ENCODE peak calls at places on chromosomes 6 and 20, in six cellular contexts. One of them, this sample, is unnamed.
A peak's percentile ranks its signal among the peaks of the same experiment; 100 is the strongest.

GRCh38 chr6:141443032-141443431 is 689.7 kb upstream of the GJE1 start:
- DNase-seq in cardiac fibroblast: no peak
- DNase-seq in left ventricle myocardium superior: no peak
- DNase-seq in tibial artery: no peak
- DNase-seq in amniotic stem cell: no peak
- DNase-seq in NCI-H446: no peak
- DNase-seq in this sample: no peak

GRCh38 chr20:32988008-32988407 is 16.2 kb downstream of the SUN5 start:
- DNase-seq in cardiac fibroblast: no peak
- DNase-seq in left ventricle myocardium superior: peak; percentile 66
- DNase-seq in tibial artery: no peak
- DNase-seq in amniotic stem cell: no peak
- DNase-seq in NCI-H446: no peak
- DNase-seq in this sample: no peak

GRCh38 chr6:107534762-107535161 is 44.8 kb downstream of the SOBP start:
- DNase-seq in amniotic stem cell: no peak
- DNase-seq in left ventricle myocardium superior: no peak
- DNase-seq in tibial artery: no peak
- DNase-seq in NCI-H446: no peak
- DNase-seq in cardiac fibroblast: no peak
- DNase-seq in this sample: no peak

GRCh38 chr20:59776626-59777320 is 156.7 kb downstream of the SYCP2 start:
- DNase-seq in cardiac fibroblast: no peak
- DNase-seq in left ventricle myocardium superior: no peak
- DNase-seq in tibial artery: peak; percentile 29
- DNase-seq in amniotic stem cell: no peak
- DNase-seq in NCI-H446: no peak
- DNase-seq in this sample: no peak

GRCh38 chr6:142155895-142156757 is 9.1 kb downstream of the VTA1 start:
- DNase-seq in amniotic stem cell: no peak
- DNase-seq in NCI-H446: no peak
- DNase-seq in tibial artery: no peak
- DNase-seq in left ventricle myocardium superior: no peak
- DNase-seq in cardiac fibroblast: peak; percentile 61
- DNase-seq in this sample: no peak

GRCh38 chr6:71077655-71078054 is 120.8 kb upstream of the B3GAT2 start:
- DNase-seq in cardiac fibroblast: no peak
- DNase-seq in amniotic stem cell: no peak
- DNase-seq in NCI-H446: no peak
- DNase-seq in tibial artery: no peak
- DNase-seq in left ventricle myocardium superior: no peak
- DNase-seq in this sample: no peak

GRCh38 chr20:50027611-50028105 is 44.9 kb downstream of the SNAI1 start:
- DNase-seq in tibial artery: peak; percentile 94
- DNase-seq in NCI-H446: no peak
- DNase-seq in cardiac fibroblast: peak; percentile 92
- DNase-seq in left ventricle myocardium superior: peak; percentile 88
- DNase-seq in amniotic stem cell: peak; percentile 76
- DNase-seq in this sample: peak; percentile 84

GRCh38 chr6:76682842-76683241 is 610.4 kb upstream of the IMPG1 start:
- DNase-seq in left ventricle myocardium superior: no peak
- DNase-seq in cardiac fibroblast: peak; percentile 43
- DNase-seq in tibial artery: no peak
- DNase-seq in NCI-H446: no peak
- DNase-seq in amniotic stem cell: no peak
- DNase-seq in this sample: no peak

GRCh38 chr20:20668639-20669038 is 43.8 kb downstream of the RALGAPA2 start:
- DNase-seq in cardiac fibroblast: no peak
- DNase-seq in left ventricle myocardium superior: no peak
- DNase-seq in amniotic stem cell: no peak
- DNase-seq in NCI-H446: no peak
- DNase-seq in tibial artery: no peak
- DNase-seq in this sample: no peak

GRCh38 chr6:21180155-21180554 is 413.4 kb upstream of the SOX4 start:
- DNase-seq in NCI-H446: no peak
- DNase-seq in cardiac fibroblast: no peak
- DNase-seq in amniotic stem cell: no peak
- DNase-seq in left ventricle myocardium superior: no peak
- DNase-seq in tibial artery: no peak
- DNase-seq in this sample: no peak

GRCh38 chr6:14621518-14621917 is 503.9 kb downstream of the CD83 start:
- DNase-seq in tibial artery: no peak
- DNase-seq in cardiac fibroblast: peak; percentile 9
- DNase-seq in NCI-H446: no peak
- DNase-seq in left ventricle myocardium superior: no peak
- DNase-seq in amniotic stem cell: no peak
- DNase-seq in this sample: no peak

GRCh38 chr6:32627831-32628230 is 9.4 kb upstream of the HLA-DQA1 start:
- DNase-seq in NCI-H446: no peak
- DNase-seq in cardiac fibroblast: peak; percentile 38
- DNase-seq in tibial artery: no peak
- DNase-seq in left ventricle myocardium superior: no peak
- DNase-seq in amniotic stem cell: no peak
- DNase-seq in this sample: peak; percentile 47

GRCh38 chr6:118881440-118882313 is 12.3 kb upstream of the ASF1A start:
- DNase-seq in left ventricle myocardium superior: no peak
- DNase-seq in cardiac fibroblast: no peak
- DNase-seq in amniotic stem cell: no peak
- DNase-seq in NCI-H446: no peak
- DNase-seq in tibial artery: no peak
- DNase-seq in this sample: no peak

GRCh38 chr6:46217671-46218131 is 46.9 kb upstream of the ENPP5 start:
- DNase-seq in tibial artery: peak; percentile 89
- DNase-seq in cardiac fibroblast: peak; percentile 68
- DNase-seq in left ventricle myocardium superior: peak; percentile 42
- DNase-seq in NCI-H446: no peak
- DNase-seq in amniotic stem cell: no peak
- DNase-seq in this sample: no peak

GRCh38 chr6:96015791-96016776 is at the start of gene FUT9:
- DNase-seq in cardiac fibroblast: no peak
- DNase-seq in tibial artery: peak; percentile 56
- DNase-seq in left ventricle myocardium superior: no peak
- DNase-seq in NCI-H446: peak; percentile 95
- DNase-seq in amniotic stem cell: no peak
- DNase-seq in this sample: peak; percentile 30

GRCh38 chr6:10837692-10837996 is 695 bp downstream of the MAK start:
- DNase-seq in left ventricle myocardium superior: no peak
- DNase-seq in amniotic stem cell: no peak
- DNase-seq in NCI-H446: no peak
- DNase-seq in tibial artery: no peak
- DNase-seq in cardiac fibroblast: peak; percentile 22
- DNase-seq in this sample: no peak

GRCh38 chr6:83974409-83975050 is 59.0 kb upstream of the MRAP2 start:
- DNase-seq in tibial artery: no peak
- DNase-seq in left ventricle myocardium superior: no peak
- DNase-seq in amniotic stem cell: no peak
- DNase-seq in cardiac fibroblast: no peak
- DNase-seq in NCI-H446: no peak
- DNase-seq in this sample: no peak

GRCh38 chr20:55584964-55585363 is 420.4 kb downstream of the CBLN4 start:
- DNase-seq in NCI-H446: no peak
- DNase-seq in amniotic stem cell: no peak
- DNase-seq in tibial artery: no peak
- DNase-seq in left ventricle myocardium superior: no peak
- DNase-seq in cardiac fibroblast: no peak
- DNase-seq in this sample: no peak

GRCh38 chr6:24330137-24330732 is 27.6 kb downstream of the DCDC2 start:
- DNase-seq in cardiac fibroblast: no peak
- DNase-seq in NCI-H446: no peak
- DNase-seq in left ventricle myocardium superior: no peak
- DNase-seq in amniotic stem cell: no peak
- DNase-seq in tibial artery: no peak
- DNase-seq in this sample: no peak

GRCh38 chr6:39451831-39452230 is 129.3 kb upstream of the KCNK16 start:
- DNase-seq in left ventricle myocardium superior: no peak
- DNase-seq in cardiac fibroblast: peak; percentile 12
- DNase-seq in tibial artery: no peak
- DNase-seq in amniotic stem cell: no peak
- DNase-seq in NCI-H446: no peak
- DNase-seq in this sample: no peak

GRCh38 chr6:89941031-89941775 is 46.9 kb downstream of the GJA10 start:
- DNase-seq in NCI-H446: no peak
- DNase-seq in cardiac fibroblast: no peak
- DNase-seq in tibial artery: no peak
- DNase-seq in amniotic stem cell: no peak
- DNase-seq in left ventricle myocardium superior: peak; percentile 46
- DNase-seq in this sample: no peak

GRCh38 chr6:147986891-147987290 is 355.7 kb upstream of the SASH1 start:
- DNase-seq in cardiac fibroblast: no peak
- DNase-seq in amniotic stem cell: no peak
- DNase-seq in tibial artery: no peak
- DNase-seq in NCI-H446: no peak
- DNase-seq in left ventricle myocardium superior: no peak
- DNase-seq in this sample: no peak

GRCh38 chr6:71982385-71982784 is 96.0 kb downstream of the RIMS1 start:
- DNase-seq in cardiac fibroblast: no peak
- DNase-seq in NCI-H446: no peak
- DNase-seq in tibial artery: no peak
- DNase-seq in left ventricle myocardium superior: no peak
- DNase-seq in amniotic stem cell: no peak
- DNase-seq in this sample: no peak

GRCh38 chr20:63808964-63809674 is 21.9 kb downstream of the ZBTB46 start:
- DNase-seq in left ventricle myocardium superior: no peak
- DNase-seq in cardiac fibroblast: no peak
- DNase-seq in amniotic stem cell: no peak
- DNase-seq in NCI-H446: no peak
- DNase-seq in tibial artery: no peak
- DNase-seq in this sample: no peak

GRCh38 chr6:74964871-74965441 is 240.9 kb downstream of the COL12A1 start:
- DNase-seq in NCI-H446: no peak
- DNase-seq in cardiac fibroblast: no peak
- DNase-seq in tibial artery: no peak
- DNase-seq in amniotic stem cell: no peak
- DNase-seq in left ventricle myocardium superior: no peak
- DNase-seq in this sample: no peak

GRCh38 chr6:37029249-37029959 is 23.9 kb downstream of the FGD2 start:
- DNase-seq in left ventricle myocardium superior: peak; percentile 81
- DNase-seq in NCI-H446: no peak
- DNase-seq in cardiac fibroblast: peak; percentile 89
- DNase-seq in amniotic stem cell: peak; percentile 60
- DNase-seq in tibial artery: peak; percentile 80
- DNase-seq in this sample: peak; percentile 93

GRCh38 chr6:34182751-34183531 is 37.1 kb upstream of the GRM4 start:
- DNase-seq in amniotic stem cell: no peak
- DNase-seq in NCI-H446: no peak
- DNase-seq in left ventricle myocardium superior: no peak
- DNase-seq in cardiac fibroblast: no peak
- DNase-seq in tibial artery: no peak
- DNase-seq in this sample: no peak

GRCh38 chr20:21101453-21102251 is 4.5 kb downstream of the LINC00237 start:
- DNase-seq in amniotic stem cell: no peak
- DNase-seq in NCI-H446: no peak
- DNase-seq in left ventricle myocardium superior: no peak
- DNase-seq in tibial artery: no peak
- DNase-seq in cardiac fibroblast: no peak
- DNase-seq in this sample: no peak

GRCh38 chr6:134097114-134097707 is 44.8 kb upstream of the SLC2A12 start:
- DNase-seq in left ventricle myocardium superior: peak; percentile 32
- DNase-seq in NCI-H446: peak; percentile 74
- DNase-seq in tibial artery: no peak
- DNase-seq in cardiac fibroblast: peak; percentile 86
- DNase-seq in amniotic stem cell: peak; percentile 66
- DNase-seq in this sample: no peak

GRCh38 chr6:109738667-109739066 is 47.6 kb downstream of the FIG4 start:
- DNase-seq in tibial artery: no peak
- DNase-seq in NCI-H446: no peak
- DNase-seq in amniotic stem cell: no peak
- DNase-seq in left ventricle myocardium superior: no peak
- DNase-seq in cardiac fibroblast: no peak
- DNase-seq in this sample: no peak

GRCh38 chr6:80690611-80691090 is 584.2 kb downstream of the BCKDHB start:
- DNase-seq in left ventricle myocardium superior: no peak
- DNase-seq in amniotic stem cell: no peak
- DNase-seq in tibial artery: no peak
- DNase-seq in cardiac fibroblast: no peak
- DNase-seq in NCI-H446: peak; percentile 44
- DNase-seq in this sample: no peak

GRCh38 chr6:40015530-40015929 is 81.3 kb upstream of the MOCS1 start:
- DNase-seq in NCI-H446: no peak
- DNase-seq in amniotic stem cell: no peak
- DNase-seq in cardiac fibroblast: no peak
- DNase-seq in tibial artery: no peak
- DNase-seq in left ventricle myocardium superior: no peak
- DNase-seq in this sample: no peak

GRCh38 chr6:13924146-13924948 is 405 bp upstream of the RNF182 start:
- DNase-seq in tibial artery: peak; percentile 71
- DNase-seq in cardiac fibroblast: peak; percentile 56
- DNase-seq in NCI-H446: peak; percentile 77
- DNase-seq in amniotic stem cell: peak; percentile 6
- DNase-seq in left ventricle myocardium superior: peak; percentile 45
- DNase-seq in this sample: no peak

GRCh38 chr20:35663813-35664543 is 722 bp downstream of the CPNE1 start:
- DNase-seq in left ventricle myocardium superior: peak; percentile 40
- DNase-seq in tibial artery: peak; percentile 70
- DNase-seq in amniotic stem cell: peak; percentile 8
- DNase-seq in cardiac fibroblast: peak; percentile 27
- DNase-seq in NCI-H446: no peak
- DNase-seq in this sample: no peak

GRCh38 chr20:62969179-62969760 is 16.8 kb downstream of the SLC17A9 start:
- DNase-seq in tibial artery: no peak
- DNase-seq in cardiac fibroblast: no peak
- DNase-seq in NCI-H446: no peak
- DNase-seq in amniotic stem cell: no peak
- DNase-seq in left ventricle myocardium superior: peak; percentile 55
- DNase-seq in this sample: no peak

GRCh38 chr6:53855940-53856339 is 61.1 kb downstream of the LRRC1 start:
- DNase-seq in left ventricle myocardium superior: no peak
- DNase-seq in NCI-H446: no peak
- DNase-seq in amniotic stem cell: no peak
- DNase-seq in tibial artery: no peak
- DNase-seq in cardiac fibroblast: no peak
- DNase-seq in this sample: no peak